ENCODE peak calls at places on chromosomes 16 and 17, in nine cellular contexts. E, W, R, O, X, U, M, H and N are unnamed samples.
A peak's percentile ranks its signal among the peaks of the same experiment; 100 is the strongest.

GRCh38 chr16:11619327-11619851 is 32.7 kb upstream of the LITAF start:
- DNase-seq in E (no peak), W (no peak), R (peak; percentile 83), O (no peak), X (no peak), U (no peak), M (no peak), H (no peak), N (no peak)

GRCh38 chr16:81214745-81215166 is 23.7 kb upstream of the BCO1 start:
- DNase-seq in E (peak; percentile 13), W (peak; percentile 79), R (no peak), O (no peak), X (no peak), U (no peak), M (no peak), H (no peak), N (peak; percentile 14)

GRCh38 chr17:56737741-56738161 is 96.0 kb downstream of the C17orf67 start:
- DNase-seq in E (peak; percentile 78), W (no peak), R (no peak), O (no peak), X (no peak), U (peak; percentile 38), M (no peak), H (no peak), N (no peak)

GRCh38 chr17:51869387-51869786 is 289.1 kb downstream of the CA10 start:
- DNase-seq in E (peak; percentile 4), W (peak; percentile 54), R (no peak), O (no peak), X (no peak), U (no peak), M (no peak), H (peak; percentile 11), N (no peak)

GRCh38 chr16:630815-631405 is at the start of gene WFIKKN1:
- DNase-seq in E (no peak), W (peak; percentile 92), R (no peak), O (no peak), X (no peak), U (no peak), M (peak; percentile 71), H (no peak), N (peak; percentile 55)

GRCh38 chr17:79850571-79851460 is 11.6 kb upstream of the CBX4 start:
- DNase-seq in E (peak; percentile 93), W (no peak), R (no peak), O (no peak), X (no peak), U (no peak), M (no peak), H (no peak), N (no peak)

GRCh38 chr17:78324391-78325075 is 35.3 kb downstream of the SOCS3 start:
- DNase-seq in E (peak; percentile 73), W (peak; percentile 78), R (no peak), O (no peak), X (peak; percentile 51), U (no peak), M (peak; percentile 89), H (peak; percentile 72), N (peak; percentile 45)

GRCh38 chr17:8326591-8327583 is 12.8 kb upstream of the ODF4 start:
- DNase-seq in E (peak; percentile 45), W (no peak), R (no peak), O (no peak), X (no peak), U (no peak), M (peak; percentile 79), H (no peak), N (peak; percentile 20)

GRCh38 chr17:81329927-81330883 is 35.1 kb upstream of the SLC38A10 start:
- DNase-seq in E (no peak), W (peak; percentile 81), R (no peak), O (no peak), X (no peak), U (no peak), M (no peak), H (no peak), N (no peak)

GRCh38 chr17:49217651-49218413 is 7.3 kb downstream of the ABI3 start:
- DNase-seq in E (no peak), W (no peak), R (peak; percentile 77), O (peak; percentile 56), X (no peak), U (no peak), M (peak; percentile 33), H (peak; percentile 70), N (peak; percentile 77)

GRCh38 chr17:30922235-30922993 is 669 bp downstream of the ADAP2 start:
- DNase-seq in E (peak; percentile 21), W (peak; percentile 62), R (no peak), O (no peak), X (no peak), U (no peak), M (peak; percentile 67), H (no peak), N (peak; percentile 32)

GRCh38 chr16:64416232-64417010 is 705.4 kb downstream of the CDH11 start:
- DNase-seq in E (peak; percentile 65), W (no peak), R (peak; percentile 2), O (no peak), X (no peak), U (peak; percentile 35), M (no peak), H (no peak), N (no peak)

GRCh38 chr17:68906638-68907037 is 48.6 kb downstream of the ABCA8 start:
- DNase-seq in E (no peak), W (no peak), R (no peak), O (no peak), X (peak; percentile 6), U (no peak), M (peak; percentile 24), H (no peak), N (peak; percentile 4)

GRCh38 chr16:53599548-53599947 is 96.5 kb upstream of the AKTIP start:
- DNase-seq in E (no peak), W (no peak), R (no peak), O (no peak), X (no peak), U (no peak), M (no peak), H (no peak), N (no peak)

GRCh38 chr17:83136931-83137330 is 57.5 kb downstream of the METRNL start:
- DNase-seq in E (no peak), W (peak; percentile 25), R (no peak), O (no peak), X (no peak), U (no peak), M (no peak), H (no peak), N (no peak)

GRCh38 chr16:66058181-66058580 is 308.3 kb upstream of the CDH5 start:
- DNase-seq in E (peak; percentile 37), W (no peak), R (no peak), O (no peak), X (no peak), U (peak; percentile 82), M (no peak), H (no peak), N (no peak)

GRCh38 chr16:46620265-46621005 is 744 bp downstream of the SHCBP1 start:
- DNase-seq in E (peak; percentile 52), W (no peak), R (peak; percentile 29), O (no peak), X (no peak), U (no peak), M (no peak), H (no peak), N (no peak)

GRCh38 chr17:2707721-2708584 is 3.6 kb downstream of the CLUH start:
- DNase-seq in E (peak; percentile 34), W (peak; percentile 82), R (no peak), O (no peak), X (no peak), U (no peak), M (peak; percentile 83), H (no peak), N (peak; percentile 65)

GRCh38 chr17:7523033-7523432 is 25.8 kb upstream of the TNFSF12 start:
- DNase-seq in E (peak; percentile 13), W (peak; percentile 93), R (peak; percentile 45), O (no peak), X (no peak), U (no peak), M (no peak), H (peak; percentile 27), N (no peak)

GRCh38 chr17:1627987-1628855 is at the start of gene SLC43A2:
- DNase-seq in E (peak; percentile 77), W (peak; percentile 94), R (peak; percentile 70), O (peak; percentile 45), X (peak; percentile 81), U (no peak), M (peak; percentile 97), H (peak; percentile 82), N (peak; percentile 85)

GRCh38 chr17:60989439-60989838 is 311.8 kb downstream of the BCAS3 start:
- DNase-seq in E (no peak), W (no peak), R (no peak), O (no peak), X (no peak), U (no peak), M (peak; percentile 32), H (no peak), N (no peak)

GRCh38 chr16:72468582-72468981 is 296.6 kb upstream of the PMFBP1 start:
- DNase-seq in E (no peak), W (no peak), R (no peak), O (no peak), X (no peak), U (no peak), M (no peak), H (no peak), N (no peak)

GRCh38 chr17:358491-359133 is 6.0 kb upstream of the RPH3AL start:
- DNase-seq in E (no peak), W (peak; percentile 45), R (no peak), O (no peak), X (no peak), U (no peak), M (no peak), H (no peak), N (no peak)

GRCh38 chr16:68834550-68834949 is 8.8 kb upstream of the TANGO6 start:
- DNase-seq in E (no peak), W (no peak), R (no peak), O (no peak), X (no peak), U (no peak), M (no peak), H (no peak), N (no peak)

GRCh38 chr17:35119370-35120185 is at the start of gene RAD51D:
- DNase-seq in E (peak; percentile 78), W (peak; percentile 93), R (peak; percentile 79), O (peak; percentile 60), X (peak; percentile 84), U (no peak), M (peak; percentile 95), H (peak; percentile 68), N (peak; percentile 83)

GRCh38 chr17:79453481-79453880 is 157.4 kb downstream of the RBFOX3 start:
- DNase-seq in E (no peak), W (no peak), R (no peak), O (no peak), X (no peak), U (no peak), M (no peak), H (no peak), N (no peak)

GRCh38 chr17:75531724-75532090 is 6.2 kb downstream of the LLGL2 start:
- DNase-seq in E (peak; percentile 36), W (no peak), R (no peak), O (no peak), X (no peak), U (no peak), M (no peak), H (no peak), N (no peak)

GRCh38 chr17:31788956-31789355 is 70.1 kb downstream of the COPRS start:
- DNase-seq in E (peak; percentile 71), W (no peak), R (no peak), O (no peak), X (no peak), U (peak; percentile 37), M (no peak), H (no peak), N (no peak)